ENCODE peak calls at places on chromosomes 13 and 19, in eight cellular contexts. One of them, this sample, is unnamed.

GRCh38 chr13:20142927-20143480 is 17.8 kb downstream of the GJA3 start:
- DNase-seq in endothelial cell: no peak
- DNase-seq in H1: no peak
- DNase-seq in fibroblast of the aortic adventitia: no peak
- DNase-seq in tibial artery: no peak
- DNase-seq in omental fat pad: no peak
- DNase-seq in GM23338: no peak
- DNase-seq in A549: no peak
- DNase-seq in this sample: no peak

GRCh38 chr19:34926685-34927375 is at the start of gene ZNF30:
- DNase-seq in endothelial cell: peak
- DNase-seq in H1: peak
- DNase-seq in fibroblast of the aortic adventitia: peak
- DNase-seq in tibial artery: peak
- DNase-seq in omental fat pad: peak
- DNase-seq in GM23338: peak
- DNase-seq in A549: peak
- DNase-seq in this sample: peak

GRCh38 chr13:79646880-79647279 is 165.9 kb downstream of the NDFIP2 start:
- DNase-seq in endothelial cell: no peak
- DNase-seq in H1: no peak
- DNase-seq in fibroblast of the aortic adventitia: no peak
- DNase-seq in tibial artery: no peak
- DNase-seq in omental fat pad: no peak
- DNase-seq in GM23338: no peak
- DNase-seq in A549: no peak
- DNase-seq in this sample: no peak

GRCh38 chr19:35184884-35185283 is 30.3 kb downstream of the FXYD5 start:
- DNase-seq in endothelial cell: no peak
- DNase-seq in H1: no peak
- DNase-seq in fibroblast of the aortic adventitia: no peak
- DNase-seq in tibial artery: no peak
- DNase-seq in omental fat pad: no peak
- DNase-seq in GM23338: no peak
- DNase-seq in A549: no peak
- DNase-seq in this sample: no peak

GRCh38 chr13:44305845-44306244 is 67.8 kb upstream of the SERP2 start:
- DNase-seq in endothelial cell: no peak
- DNase-seq in H1: no peak
- DNase-seq in fibroblast of the aortic adventitia: peak
- DNase-seq in tibial artery: no peak
- DNase-seq in omental fat pad: no peak
- DNase-seq in GM23338: peak
- DNase-seq in A549: no peak
- DNase-seq in this sample: no peak

GRCh38 chr13:109481046-109481445 is 305.3 kb downstream of the IRS2 start:
- DNase-seq in endothelial cell: no peak
- DNase-seq in H1: no peak
- DNase-seq in fibroblast of the aortic adventitia: no peak
- DNase-seq in tibial artery: no peak
- DNase-seq in omental fat pad: no peak
- DNase-seq in GM23338: no peak
- DNase-seq in A549: no peak
- DNase-seq in this sample: no peak

GRCh38 chr13:44465318-44465717 is 91.7 kb downstream of the SERP2 start:
- DNase-seq in endothelial cell: no peak
- DNase-seq in H1: no peak
- DNase-seq in fibroblast of the aortic adventitia: no peak
- DNase-seq in tibial artery: no peak
- DNase-seq in omental fat pad: no peak
- DNase-seq in GM23338: no peak
- DNase-seq in A549: no peak
- DNase-seq in this sample: no peak

GRCh38 chr13:26228080-26228479 is 6.0 kb upstream of the RNF6 start:
- DNase-seq in endothelial cell: no peak
- DNase-seq in H1: no peak
- DNase-seq in fibroblast of the aortic adventitia: no peak
- DNase-seq in tibial artery: no peak
- DNase-seq in omental fat pad: no peak
- DNase-seq in GM23338: no peak
- DNase-seq in A549: no peak
- DNase-seq in this sample: no peak

GRCh38 chr13:40635315-40635995 is 31.0 kb downstream of the FOXO1 start:
- DNase-seq in endothelial cell: no peak
- DNase-seq in H1: no peak
- DNase-seq in fibroblast of the aortic adventitia: no peak
- DNase-seq in tibial artery: no peak
- DNase-seq in omental fat pad: no peak
- DNase-seq in GM23338: no peak
- DNase-seq in A549: no peak
- DNase-seq in this sample: no peak

GRCh38 chr19:1811472-1811894 is 593 bp downstream of the ATP8B3 start:
- DNase-seq in endothelial cell: no peak
- DNase-seq in H1: no peak
- DNase-seq in fibroblast of the aortic adventitia: peak
- DNase-seq in tibial artery: peak
- DNase-seq in omental fat pad: peak
- DNase-seq in GM23338: no peak
- DNase-seq in A549: peak
- DNase-seq in this sample: peak

GRCh38 chr13:101231751-101232428 is 184.4 kb downstream of the NALCN start:
- DNase-seq in endothelial cell: no peak
- DNase-seq in H1: no peak
- DNase-seq in fibroblast of the aortic adventitia: peak
- DNase-seq in tibial artery: no peak
- DNase-seq in omental fat pad: no peak
- DNase-seq in GM23338: no peak
- DNase-seq in A549: no peak
- DNase-seq in this sample: no peak

GRCh38 chr19:8673281-8673891 is 25.2 kb downstream of the ACTL9 start:
- DNase-seq in endothelial cell: no peak
- DNase-seq in H1: no peak
- DNase-seq in fibroblast of the aortic adventitia: no peak
- DNase-seq in tibial artery: no peak
- DNase-seq in omental fat pad: no peak
- DNase-seq in GM23338: no peak
- DNase-seq in A549: no peak
- DNase-seq in this sample: peak

GRCh38 chr13:112486386-112487126 is 101.4 kb downstream of the TUBGCP3 start:
- DNase-seq in endothelial cell: no peak
- DNase-seq in H1: no peak
- DNase-seq in fibroblast of the aortic adventitia: no peak
- DNase-seq in tibial artery: no peak
- DNase-seq in omental fat pad: no peak
- DNase-seq in GM23338: no peak
- DNase-seq in A549: no peak
- DNase-seq in this sample: no peak

GRCh38 chr13:25783480-25784081 is 268.2 kb downstream of the SHISA2 start:
- DNase-seq in endothelial cell: no peak
- DNase-seq in H1: no peak
- DNase-seq in fibroblast of the aortic adventitia: no peak
- DNase-seq in tibial artery: no peak
- DNase-seq in omental fat pad: no peak
- DNase-seq in GM23338: no peak
- DNase-seq in A549: no peak
- DNase-seq in this sample: no peak

GRCh38 chr13:49374585-49375290 is 69.1 kb downstream of the CAB39L start:
- DNase-seq in endothelial cell: no peak
- DNase-seq in H1: no peak
- DNase-seq in fibroblast of the aortic adventitia: peak
- DNase-seq in tibial artery: no peak
- DNase-seq in omental fat pad: no peak
- DNase-seq in GM23338: no peak
- DNase-seq in A549: no peak
- DNase-seq in this sample: no peak

GRCh38 chr13:47794963-47795362 is 206.1 kb downstream of the SUCLA2 start:
- DNase-seq in endothelial cell: no peak
- DNase-seq in H1: no peak
- DNase-seq in fibroblast of the aortic adventitia: peak
- DNase-seq in tibial artery: no peak
- DNase-seq in omental fat pad: no peak
- DNase-seq in GM23338: peak
- DNase-seq in A549: peak
- DNase-seq in this sample: no peak

GRCh38 chr19:52741951-52742485 is 7.2 kb upstream of the ZNF611 start:
- DNase-seq in endothelial cell: no peak
- DNase-seq in H1: no peak
- DNase-seq in fibroblast of the aortic adventitia: no peak
- DNase-seq in tibial artery: no peak
- DNase-seq in omental fat pad: no peak
- DNase-seq in GM23338: no peak
- DNase-seq in A549: no peak
- DNase-seq in this sample: no peak

GRCh38 chr13:113732176-113732960 is 26.7 kb upstream of the TMEM255B start:
- DNase-seq in endothelial cell: no peak
- DNase-seq in H1: no peak
- DNase-seq in fibroblast of the aortic adventitia: no peak
- DNase-seq in tibial artery: no peak
- DNase-seq in omental fat pad: no peak
- DNase-seq in GM23338: no peak
- DNase-seq in A549: no peak
- DNase-seq in this sample: no peak

GRCh38 chr19:30226464-30227070 is 145.6 kb upstream of the ZNF536 start:
- DNase-seq in endothelial cell: no peak
- DNase-seq in H1: no peak
- DNase-seq in fibroblast of the aortic adventitia: no peak
- DNase-seq in tibial artery: no peak
- DNase-seq in omental fat pad: no peak
- DNase-seq in GM23338: peak
- DNase-seq in A549: peak
- DNase-seq in this sample: no peak

GRCh38 chr19:5667751-5668271 is 12.5 kb downstream of the MICOS13 start:
- DNase-seq in endothelial cell: no peak
- DNase-seq in H1: peak
- DNase-seq in fibroblast of the aortic adventitia: no peak
- DNase-seq in tibial artery: no peak
- DNase-seq in omental fat pad: no peak
- DNase-seq in GM23338: peak
- DNase-seq in A549: no peak
- DNase-seq in this sample: no peak

GRCh38 chr19:51691122-51692064 is 1.7 kb upstream of the SPACA6 start:
- DNase-seq in endothelial cell: no peak
- DNase-seq in H1: no peak
- DNase-seq in fibroblast of the aortic adventitia: peak
- DNase-seq in tibial artery: no peak
- DNase-seq in omental fat pad: no peak
- DNase-seq in GM23338: peak
- DNase-seq in A549: no peak
- DNase-seq in this sample: no peak

GRCh38 chr19:729564-730381 is 21.0 kb downstream of the PALM start:
- DNase-seq in endothelial cell: no peak
- DNase-seq in H1: no peak
- DNase-seq in fibroblast of the aortic adventitia: no peak
- DNase-seq in tibial artery: no peak
- DNase-seq in omental fat pad: no peak
- DNase-seq in GM23338: no peak
- DNase-seq in A549: no peak
- DNase-seq in this sample: no peak
- TF ChIP-seq CTCF in endothelial cell: no peak
- TF ChIP-seq CTCF in H1: no peak
- TF ChIP-seq CTCF in fibroblast of the aortic adventitia: no peak
- TF ChIP-seq CTCF in tibial artery: no peak
- TF ChIP-seq CTCF in omental fat pad: no peak
- TF ChIP-seq CTCF in GM23338: no peak
- TF ChIP-seq CTCF in A549: no peak
- TF ChIP-seq CTCF in this sample: no peak

GRCh38 chr19:9848060-9848459 is 12.9 kb downstream of the PIN1 start:
- DNase-seq in endothelial cell: peak
- DNase-seq in H1: no peak
- DNase-seq in fibroblast of the aortic adventitia: no peak
- DNase-seq in tibial artery: no peak
- DNase-seq in omental fat pad: no peak
- DNase-seq in GM23338: peak
- DNase-seq in A549: no peak
- DNase-seq in this sample: no peak
- TF ChIP-seq CTCF in endothelial cell: peak
- TF ChIP-seq CTCF in H1: peak
- TF ChIP-seq CTCF in fibroblast of the aortic adventitia: peak
- TF ChIP-seq CTCF in tibial artery: no peak
- TF ChIP-seq CTCF in omental fat pad: no peak
- TF ChIP-seq CTCF in GM23338: peak
- TF ChIP-seq CTCF in A549: peak
- TF ChIP-seq CTCF in this sample: no peak

DNA sequence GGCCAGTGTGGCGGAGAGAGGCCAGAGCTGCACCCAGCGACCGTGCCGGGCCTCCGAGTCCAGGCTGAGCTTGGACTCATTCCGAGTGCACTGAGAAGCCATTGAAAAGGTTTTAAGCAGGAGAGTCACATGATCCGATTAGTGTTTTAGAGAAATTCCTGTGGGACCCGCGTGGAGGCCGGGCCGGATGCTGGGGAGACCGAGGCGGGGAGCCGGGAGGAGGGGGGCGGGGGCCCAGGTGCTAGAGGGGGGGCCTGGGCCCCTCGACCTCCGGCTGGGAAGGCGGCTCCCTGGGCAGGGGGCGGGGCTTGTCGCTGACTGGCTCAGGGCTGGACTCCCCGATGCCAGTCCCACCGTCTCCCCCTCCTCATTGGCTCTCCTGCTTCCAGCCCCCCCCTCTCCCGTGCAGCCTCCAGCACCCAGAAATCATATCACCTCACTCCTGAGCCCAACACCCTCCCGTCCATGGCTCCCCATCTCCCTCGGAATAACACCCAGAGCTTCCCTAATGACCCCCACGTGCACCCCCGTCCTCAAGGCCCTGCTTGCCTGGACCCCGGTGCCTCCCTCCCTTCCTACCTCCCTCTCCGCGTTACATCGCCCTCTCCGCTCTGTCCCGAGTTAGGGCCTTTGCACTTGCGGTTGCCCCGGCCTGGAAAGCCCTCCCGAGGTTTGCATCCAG is 5.2 kb upstream of the ZNF579 start:
- DNase-seq in endothelial cell: peak
- DNase-seq in H1: no peak
- DNase-seq in fibroblast of the aortic adventitia: peak
- DNase-seq in tibial artery: peak
- DNase-seq in omental fat pad: peak
- DNase-seq in GM23338: peak
- DNase-seq in A549: no peak
- DNase-seq in this sample: no peak
- TF ChIP-seq CTCF in endothelial cell: no peak
- TF ChIP-seq CTCF in H1: no peak
- TF ChIP-seq CTCF in fibroblast of the aortic adventitia: no peak
- TF ChIP-seq CTCF in tibial artery: no peak
- TF ChIP-seq CTCF in omental fat pad: no peak
- TF ChIP-seq CTCF in GM23338: no peak
- TF ChIP-seq CTCF in A549: no peak
- TF ChIP-seq CTCF in this sample: no peak

DNA sequence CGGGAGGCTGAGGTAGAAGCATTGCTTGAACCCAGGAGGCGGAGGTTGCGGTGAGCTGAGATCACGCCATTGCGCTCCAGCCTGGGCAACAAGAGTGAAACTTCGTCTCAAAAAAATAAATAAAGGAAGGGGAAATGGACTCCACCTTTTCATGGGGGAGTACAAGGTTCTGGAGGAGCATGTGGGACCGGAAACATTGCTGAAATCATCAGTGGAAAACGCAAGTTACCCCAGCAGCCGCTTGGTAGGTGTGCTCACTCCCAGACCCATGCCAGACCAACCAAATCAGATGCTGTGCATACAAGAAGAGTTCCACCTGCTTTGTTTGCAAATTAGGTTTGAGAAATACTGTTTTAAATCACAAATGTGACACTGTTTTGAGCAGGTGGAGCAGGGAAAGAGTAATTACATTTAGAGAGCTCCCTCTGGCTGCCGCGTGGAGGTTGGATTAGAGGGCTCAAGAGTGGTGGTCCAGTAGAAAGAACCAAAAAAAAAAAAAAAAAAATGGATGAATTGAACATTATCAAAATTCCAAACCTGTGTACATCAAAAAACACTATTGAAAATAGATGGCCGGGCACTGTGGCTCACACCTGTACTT is 4.9 kb downstream of the ERICH4 start:
- DNase-seq in endothelial cell: no peak
- DNase-seq in H1: no peak
- DNase-seq in fibroblast of the aortic adventitia: no peak
- DNase-seq in tibial artery: no peak
- DNase-seq in omental fat pad: no peak
- DNase-seq in GM23338: no peak
- DNase-seq in A549: no peak
- DNase-seq in this sample: no peak
- TF ChIP-seq CTCF in endothelial cell: no peak
- TF ChIP-seq CTCF in H1: peak
- TF ChIP-seq CTCF in fibroblast of the aortic adventitia: no peak
- TF ChIP-seq CTCF in tibial artery: no peak
- TF ChIP-seq CTCF in omental fat pad: no peak
- TF ChIP-seq CTCF in GM23338: peak
- TF ChIP-seq CTCF in A549: peak
- TF ChIP-seq CTCF in this sample: no peak

This sample was measured in CD14-positive monocyte.